ENCODE peak calls at places on chromosomes 2 and 18, in seven cellular contexts. N, X, J, L, S, A and O are unnamed samples.
A peak's percentile ranks its signal among the peaks of the same experiment; 100 is the strongest.

GRCh38 chr18:79871026-79871390 is 73.3 kb downstream of the KCNG2 start:
- DNase-seq in J (no peak), L (no peak), X (no peak), A (no peak), N (no peak), S (no peak), O (no peak)

GRCh38 chr18:67290421-67290820 is 226.1 kb downstream of the DSEL start:
- DNase-seq in L (no peak), A (no peak), S (no peak), J (no peak), N (no peak), X (no peak), O (no peak)

GRCh38 chr2:75020476-75020875 is 62.0 kb downstream of the POLE4 start:
- DNase-seq in A (no peak), S (no peak), L (no peak), N (no peak), X (no peak), J (no peak), O (no peak)

GRCh38 chr2:177667626-177668025 is 275.1 kb downstream of the AGPS start:
- DNase-seq in L (no peak), X (peak; percentile 25), J (no peak), N (no peak), A (no peak), S (peak; percentile 12), O (no peak)

GRCh38 chr2:224098473-224098872 is 59.4 kb upstream of the SERPINE2 start:
- DNase-seq in N (no peak), A (no peak), J (no peak), S (no peak), L (no peak), X (no peak), O (no peak)

GRCh38 chr18:55013685-55014084 is 54.4 kb upstream of the CCDC68 start:
- DNase-seq in X (no peak), J (no peak), N (no peak), S (no peak), A (no peak), L (no peak), O (no peak)

GRCh38 chr2:9473985-9474360 is 378 bp upstream of the IAH1 start:
- DNase-seq in A (peak; percentile 79), L (peak; percentile 67), S (no peak), X (no peak), N (peak; percentile 42), J (peak; percentile 51), O (no peak)

GRCh38 chr2:205060269-205060668 is 515.0 kb downstream of the PARD3B start:
- DNase-seq in J (no peak), N (peak; percentile 78), X (peak; percentile 67), L (no peak), A (no peak), S (peak; percentile 55), O (peak; percentile 47)

GRCh38 chr2:227703280-227703732 is 14.5 kb downstream of the SLC19A3 start:
- DNase-seq in A (no peak), X (peak; percentile 85), S (no peak), N (peak; percentile 65), L (no peak), J (no peak), O (no peak)

GRCh38 chr18:62027914-62028520 is 135.2 kb upstream of the RNF152 start:
- DNase-seq in J (no peak), A (no peak), N (no peak), X (no peak), L (no peak), S (no peak), O (no peak)

GRCh38 chr18:60232541-60232940 is 140.0 kb downstream of the MC4R start:
- DNase-seq in L (no peak), X (peak; percentile 89), J (no peak), S (peak; percentile 8), N (peak; percentile 13), A (no peak), O (peak; percentile 0)

GRCh38 chr18:5073026-5073944 is 123.8 kb downstream of the AKAIN1 start:
- DNase-seq in S (peak; percentile 2), X (peak; percentile 57), J (no peak), L (no peak), A (no peak), N (peak; percentile 12), O (no peak)

GRCh38 chr2:231318436-231318835 is 77.1 kb upstream of the B3GNT7 start:
- DNase-seq in L (no peak), X (no peak), J (no peak), A (no peak), S (no peak), N (no peak), O (no peak)

GRCh38 chr2:73593676-73594075 is 48.5 kb downstream of the NAT8 start:
- DNase-seq in S (no peak), N (no peak), A (no peak), X (no peak), L (no peak), J (no peak), O (peak; percentile 9)

GRCh38 chr2:197838036-197838435 is 33.6 kb downstream of the PLCL1 start:
- DNase-seq in N (peak; percentile 64), S (peak; percentile 43), A (no peak), J (no peak), X (no peak), L (no peak), O (no peak)

GRCh38 chr2:74039611-74040010 is 54.9 kb downstream of the TET3 start:
- DNase-seq in X (no peak), N (no peak), S (no peak), A (no peak), J (no peak), L (no peak), O (no peak)

GRCh38 chr2:98656800-98657199 is 48.4 kb downstream of the UNC50 start:
- DNase-seq in J (no peak), S (no peak), N (no peak), L (no peak), X (no peak), A (no peak), O (no peak)

GRCh38 chr18:48607049-48607984 is 68.5 kb downstream of the CTIF start:
- DNase-seq in J (no peak), L (no peak), N (peak; percentile 86), X (no peak), A (no peak), S (peak; percentile 81), O (peak; percentile 94)

GRCh38 chr2:68413466-68413865 is 48.4 kb downstream of the PLEK start:
- DNase-seq in N (no peak), X (no peak), S (no peak), L (no peak), A (no peak), J (no peak), O (no peak)

GRCh38 chr2:226738191-226738820 is 61.3 kb downstream of the IRS1 start:
- DNase-seq in N (no peak), A (no peak), X (peak; percentile 18), S (no peak), L (no peak), J (no peak), O (no peak)

GRCh38 chr2:66957677-66958076 is 439.5 kb upstream of the ETAA1 start:
- DNase-seq in X (no peak), S (no peak), J (no peak), A (no peak), N (no peak), L (no peak), O (no peak)

GRCh38 chr2:155372969-155373368 is 674.5 kb downstream of the KCNJ3 start:
- DNase-seq in A (no peak), J (no peak), S (no peak), X (peak; percentile 59), N (peak; percentile 8), L (no peak), O (peak; percentile 13)

GRCh38 chr2:65686928-65687521 is 254.6 kb upstream of the SPRED2 start:
- DNase-seq in N (no peak), J (no peak), S (no peak), L (no peak), A (no peak), X (peak; percentile 23), O (no peak)
- TF ChIP-seq CTCF in N (no peak), J (no peak), S (no peak), L (no peak), A (no peak), X (peak; percentile 49), O (no peak)

GRCh38 chr18:10559566-10560456 is 34.0 kb downstream of the NAPG start:
- DNase-seq in A (no peak), J (no peak), S (no peak), L (no peak), N (no peak), X (no peak), O (no peak)

GRCh38 chr18:10562773-10563160 is 36.9 kb downstream of the NAPG start:
- DNase-seq in S (no peak), J (no peak), A (no peak), L (no peak), N (no peak), X (no peak), O (no peak)

GRCh38 chr18:10558967-10559298 is 33.1 kb downstream of the NAPG start:
- DNase-seq in S (no peak), N (no peak), A (no peak), L (no peak), J (no peak), X (no peak), O (no peak)

GRCh38 chr18:10558243-10558966 is 32.6 kb downstream of the NAPG start:
- DNase-seq in J (no peak), L (no peak), A (no peak), N (no peak), S (no peak), X (no peak), O (no peak)

DNA sequence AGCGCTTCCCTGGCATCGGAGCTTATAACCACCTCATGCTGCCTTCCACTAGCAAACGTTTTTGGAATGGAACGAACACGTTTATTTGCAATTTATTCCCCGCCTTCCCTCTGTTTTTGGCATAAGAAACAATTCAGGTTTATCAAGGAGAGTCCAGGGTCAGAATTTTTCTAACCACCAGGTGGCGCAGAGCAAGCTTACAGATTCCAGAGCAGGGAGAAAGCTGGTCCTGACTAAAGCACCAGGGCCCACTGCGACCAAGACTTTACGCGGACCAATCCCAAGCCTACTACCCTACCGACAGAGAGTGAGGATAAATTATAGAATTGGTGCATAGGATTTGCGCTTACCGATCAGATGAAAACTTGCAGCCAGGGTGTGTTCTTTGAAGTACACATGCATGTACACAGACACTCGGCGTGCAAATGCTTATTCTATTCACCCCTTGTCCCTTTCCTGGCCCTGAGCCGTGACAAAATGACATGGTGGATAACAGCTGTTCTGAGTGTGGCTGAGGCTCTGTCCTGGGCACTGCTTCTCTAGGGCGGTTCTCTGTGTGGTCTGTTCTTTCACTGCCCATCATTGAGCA is 34.7 kb downstream of the NAPG start:
- DNase-seq in N (peak; percentile 71), X (peak; percentile 83), S (peak; percentile 78), J (peak; percentile 77), L (peak; percentile 80), A (no peak), O (peak; percentile 66)
- H3K4me3 ChIP-seq in N (peak overlapping the region; percentile 26), X (no peak overlapping the region), S (peak overlapping the region; percentile 24), J (peak overlapping the region; percentile 32), L (no peak overlapping the region), A (no peak overlapping the region), O (peak overlapping the region; percentile 7)

DNA sequence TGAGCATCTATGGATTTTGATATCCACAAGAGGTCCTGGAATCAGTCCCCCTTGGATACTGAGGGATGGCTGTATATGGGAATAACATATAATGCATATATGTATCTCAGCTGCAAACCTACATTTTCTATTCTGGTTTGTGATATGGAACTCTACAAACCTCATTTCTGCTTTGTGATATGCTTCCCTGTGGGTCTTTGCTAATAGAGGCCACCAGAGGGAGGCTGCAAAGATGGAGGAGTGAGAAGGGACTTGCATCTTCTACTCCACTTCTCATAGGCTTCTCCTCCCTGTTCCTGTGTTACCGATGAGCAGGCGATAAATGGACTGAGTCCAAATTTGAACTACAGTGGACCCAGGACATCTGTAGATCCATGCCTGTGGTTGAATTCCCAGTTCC is 37.8 kb downstream of the ARID5A start:
- DNase-seq in J (no peak), X (no peak), S (no peak), L (no peak), A (no peak), N (peak; percentile 6), O (no peak)
- TF ChIP-seq CTCF in J (no peak), X (peak; percentile 20), S (peak; percentile 51), L (no peak), A (no peak), N (peak; percentile 34), O (peak; percentile 22)

GRCh38 chr2:1744151-1744445 is 217 bp downstream of the PXDN start:
- DNase-seq in L (no peak), N (no peak), S (no peak), A (no peak), X (no peak), J (no peak), O (no peak)
- H3K4me3 ChIP-seq in L (peak overlapping the region; percentile 43), N (peak overlapping the region; percentile 77), S (peak overlapping the region; percentile 84), A (peak overlapping the region; percentile 9), X (peak overlapping the region; percentile 75), J (peak overlapping the region; percentile 67), O (peak overlapping the region; percentile 78)